ENCODE peak calls at places on chromosomes 6 and 20, in ten cellular contexts. Q is transverse colon; R is gastrocnemius medialis; W is mammary epithelial cell; M is GM10248; H is lower lobe of right lung; C is activated CD8-positive, alpha-beta T cell treated with anti-CD3 and anti-CD28 coated beads for 36 hours; U is fibroblast of mammary gland; S is AG09309; N is nephron progenitor cell. Z is an unnamed sample.
A peak's percentile ranks its signal among the peaks of the same experiment; 100 is the strongest.

GRCh38 chr20:881051-881820 is 34.9 kb downstream of the ANGPT4 start:
- DNase-seq in R (no peak), H (no peak), C (peak; percentile 68), M (no peak), W (peak; percentile 83), S (peak; percentile 8), U (peak; percentile 52), Q (no peak), N (no peak), Z (no peak)

GRCh38 chr6:169895000-169895759 is 143.8 kb downstream of the ERMARD start:
- DNase-seq in C (no peak), S (no peak), N (no peak), H (no peak), U (no peak), R (no peak), M (no peak), W (no peak), Q (no peak), Z (no peak)

GRCh38 chr6:167583412-167583811 is 243.3 kb upstream of the AFDN start:
- DNase-seq in M (no peak), W (no peak), H (no peak), S (no peak), N (no peak), C (no peak), Q (no peak), U (no peak), R (no peak), Z (no peak)

GRCh38 chr20:13644010-13644409 is 5.3 kb upstream of the TASP1 start:
- DNase-seq in M (no peak), U (peak; percentile 20), H (no peak), Q (no peak), N (no peak), S (no peak), C (no peak), R (no peak), W (peak; percentile 87), Z (no peak)

GRCh38 chr20:59183751-59184150 is 20.1 kb downstream of the ZNF831 start:
- DNase-seq in N (no peak), H (no peak), M (no peak), U (no peak), Q (no peak), S (no peak), C (no peak), R (no peak), W (no peak), Z (no peak)

GRCh38 chr20:36104244-36104643 is 50.3 kb upstream of the EPB41L1 start:
- DNase-seq in C (no peak), N (no peak), Q (no peak), H (no peak), M (no peak), R (no peak), U (no peak), W (no peak), S (no peak), Z (no peak)

GRCh38 chr6:98800866-98801265 is 33.5 kb upstream of the POU3F2 start:
- DNase-seq in R (no peak), H (no peak), M (no peak), U (no peak), N (no peak), W (no peak), Q (no peak), C (no peak), S (no peak), Z (no peak)

GRCh38 chr20:62668441-62669027 is 26.2 kb downstream of the SLCO4A1 start:
- DNase-seq in S (peak; percentile 20), M (peak; percentile 68), Q (peak; percentile 81), U (peak; percentile 75), W (peak; percentile 58), H (no peak), N (peak; percentile 83), C (peak; percentile 25), R (peak; percentile 69), Z (no peak)

GRCh38 chr6:42239333-42239732 is 21.7 kb upstream of the MRPS10 start:
- DNase-seq in C (no peak), S (no peak), Q (no peak), W (no peak), H (no peak), R (no peak), U (no peak), N (no peak), M (no peak), Z (no peak)

GRCh38 chr6:150409576-150410066 is 40.8 kb downstream of the IYD start:
- DNase-seq in N (no peak), C (no peak), M (no peak), H (peak; percentile 67), S (no peak), U (no peak), R (peak; percentile 35), W (no peak), Q (peak; percentile 58), Z (peak; percentile 29)

GRCh38 chr20:14790771-14791517 is 453.5 kb upstream of the FLRT3 start:
- DNase-seq in R (no peak), W (peak; percentile 14), H (no peak), U (peak; percentile 13), N (no peak), S (no peak), M (no peak), C (no peak), Q (no peak), Z (no peak)

GRCh38 chr6:169474362-169474761 is 220.7 kb upstream of the THBS2 start:
- DNase-seq in H (no peak), N (no peak), W (no peak), R (no peak), Q (no peak), M (no peak), C (no peak), U (no peak), S (no peak), Z (no peak)

GRCh38 chr6:41002168-41002567 is 36.9 kb downstream of the UNC5CL start:
- DNase-seq in U (no peak), Q (no peak), S (no peak), C (no peak), N (no peak), R (peak; percentile 18), H (no peak), W (no peak), M (no peak), Z (no peak)

GRCh38 chr20:51346686-51347485 is 195.6 kb downstream of the NFATC2 start:
- DNase-seq in W (peak; percentile 86), S (peak; percentile 57), M (no peak), N (no peak), H (no peak), R (no peak), C (no peak), U (peak; percentile 93), Q (no peak), Z (no peak)

GRCh38 chr6:16956371-16956770 is 145.5 kb upstream of the STMND1 start:
- DNase-seq in W (no peak), U (peak; percentile 22), R (no peak), H (no peak), C (peak; percentile 51), N (no peak), Q (no peak), M (no peak), S (no peak), Z (no peak)
- TF ChIP-seq CTCF in W (peak; percentile 17), U (peak; percentile 1), R (no peak), H (no peak), C (no peak), N (no peak), Q (no peak), M (no peak), S (no peak), Z (no peak)

GRCh38 chr6:35385457-35386202 is 43.3 kb downstream of the PPARD start:
- DNase-seq in U (peak; percentile 42), Q (peak; percentile 26), M (no peak), C (no peak), S (no peak), N (no peak), R (no peak), W (no peak), H (no peak), Z (no peak)
- TF ChIP-seq CTCF in U (no peak), Q (no peak), M (no peak), C (no peak), S (no peak), N (no peak), R (no peak), W (no peak), H (no peak), Z (no peak)

DNA sequence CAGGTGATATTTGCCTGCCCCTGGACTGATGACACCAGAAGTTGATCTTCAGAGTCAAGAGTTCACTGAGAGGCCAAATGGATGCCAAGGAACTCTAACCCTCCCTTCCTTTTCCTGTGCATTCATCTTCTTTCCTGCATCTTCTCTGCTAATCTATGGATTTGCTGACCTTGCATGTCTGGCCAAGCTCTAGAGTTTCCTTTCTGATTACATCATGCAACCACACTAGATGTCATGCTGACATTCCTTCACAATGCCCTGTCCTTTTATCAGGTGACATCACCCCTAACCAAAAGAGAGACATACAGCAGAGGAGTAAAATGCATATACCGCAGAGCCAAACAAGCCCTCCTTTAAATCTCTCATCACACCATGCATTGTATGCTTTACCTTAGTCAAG is 487.6 kb downstream of the TFAP2A start:
- DNase-seq in N (no peak), C (no peak), W (no peak), R (no peak), S (no peak), U (no peak), Q (no peak), M (no peak), H (no peak), Z (no peak)
- TF ChIP-seq CTCF in N (no peak), C (no peak), W (no peak), R (no peak), S (no peak), U (no peak), Q (no peak), M (no peak), H (no peak), Z (no peak)

GRCh38 chr6:133052465-133052864 is 188.7 kb upstream of the EYA4 start:
- DNase-seq in Q (no peak), S (no peak), M (no peak), W (no peak), H (no peak), C (no peak), R (no peak), N (no peak), U (no peak), Z (no peak)

GRCh38 chr6:133062077-133062476 is 179.1 kb upstream of the EYA4 start:
- DNase-seq in W (no peak), S (peak; percentile 0), N (no peak), Q (no peak), C (no peak), H (no peak), R (peak; percentile 46), U (peak; percentile 99), M (no peak), Z (no peak)

GRCh38 chr6:133062702-133063319 is 178.3 kb upstream of the EYA4 start:
- DNase-seq in H (no peak), C (no peak), M (no peak), R (no peak), N (no peak), S (no peak), W (no peak), Q (no peak), U (peak; percentile 15), Z (no peak)

GRCh38 chr6:133055527-133055966 is 185.6 kb upstream of the EYA4 start:
- DNase-seq in S (no peak), M (no peak), Q (no peak), C (no peak), R (no peak), N (peak; percentile 10), U (no peak), H (no peak), W (no peak), Z (no peak)

DNA sequence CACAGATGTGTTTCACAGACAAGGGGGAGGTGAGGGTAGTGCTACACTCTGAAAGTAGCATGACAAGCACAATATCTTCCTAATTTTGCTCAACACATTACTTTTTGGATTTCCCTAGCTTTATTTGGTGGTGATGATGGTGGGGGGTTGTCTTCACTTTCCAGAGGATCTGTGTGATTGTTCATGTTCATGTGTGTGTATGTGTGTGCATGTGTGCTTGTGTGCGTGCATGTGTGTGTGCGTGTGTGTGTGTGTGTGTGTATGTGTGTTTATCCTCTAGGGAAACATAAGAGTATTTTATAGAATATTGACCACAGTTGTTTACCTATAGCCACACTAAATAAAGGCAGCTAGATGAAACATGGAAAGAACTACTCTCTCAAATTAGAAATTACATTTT is 183.8 kb upstream of the EYA4 start:
- DNase-seq in C (no peak), U (no peak), S (no peak), N (no peak), R (no peak), W (no peak), M (no peak), H (no peak), Q (no peak), Z (no peak)
- TF ChIP-seq CTCF in C (no peak), U (no peak), S (no peak), N (no peak), R (no peak), W (no peak), M (no peak), H (no peak), Q (no peak), Z (no peak)

Z was measured in activated B cell treated with CpG ODN at 0.5 μM for 24 hours.